ENCODE peak calls at places on chromosome 10, in eight cellular contexts. J, N, C, W, P, E, G and Y are unnamed samples.

GRCh38 chr10:110566472-110567200 is 859 bp upstream of the SMC3 start:
- DNase-seq in J (no peak), N (no peak), C (no peak), W (no peak), P (no peak), E (no peak), G (no peak), Y (no peak)

GRCh38 chr10:89805599-89806013 is 104.2 kb downstream of the KIF20B start:
- DNase-seq in J (no peak), N (no peak), C (no peak), W (no peak), P (no peak), E (no peak), G (no peak), Y (peak)

GRCh38 chr10:58932126-58932525 is 244.3 kb upstream of the PHYHIPL start:
- DNase-seq in J (no peak), N (no peak), C (no peak), W (no peak), P (no peak), E (peak), G (no peak), Y (no peak)

GRCh38 chr10:13317474-13317873 is 17.6 kb upstream of the PHYH start:
- DNase-seq in J (no peak), N (peak), C (no peak), W (no peak), P (no peak), E (no peak), G (no peak), Y (no peak)

GRCh38 chr10:74589226-74589673 is 237.2 kb upstream of the KAT6B start:
- DNase-seq in J (no peak), N (peak), C (peak), W (peak), P (peak), E (peak), G (peak), Y (peak)

GRCh38 chr10:86653379-86653778 is 968 bp upstream of the OPN4 start:
- DNase-seq in J (no peak), N (peak), C (no peak), W (no peak), P (no peak), E (no peak), G (no peak), Y (no peak)

GRCh38 chr10:23657677-23658076 is 218.8 kb downstream of the OTUD1 start:
- DNase-seq in J (no peak), N (no peak), C (no peak), W (no peak), P (no peak), E (no peak), G (no peak), Y (no peak)

GRCh38 chr10:110460111-110460809 is 37.4 kb upstream of the DUSP5 start:
- DNase-seq in J (no peak), N (no peak), C (peak), W (no peak), P (peak), E (peak), G (peak), Y (peak)

GRCh38 chr10:95391570-95392249 is 100.9 kb upstream of the PDLIM1 start:
- DNase-seq in J (no peak), N (no peak), C (peak), W (no peak), P (peak), E (peak), G (no peak), Y (no peak)

GRCh38 chr10:122388287-122388997 is 13.9 kb downstream of the PLEKHA1 start:
- DNase-seq in J (no peak), N (no peak), C (no peak), W (no peak), P (no peak), E (no peak), G (no peak), Y (no peak)

GRCh38 chr10:4736183-4736582 is 89.8 kb upstream of the AKR1E2 start:
- DNase-seq in J (no peak), N (no peak), C (no peak), W (no peak), P (no peak), E (no peak), G (no peak), Y (no peak)

GRCh38 chr10:100482181-100482833 is 19.5 kb downstream of the WNT8B start:
- DNase-seq in J (peak), N (peak), C (peak), W (peak), P (peak), E (peak), G (peak), Y (peak)

GRCh38 chr10:77392851-77393250 is 244.8 kb downstream of the KCNMA1 start:
- DNase-seq in J (no peak), N (peak), C (no peak), W (no peak), P (peak), E (peak), G (no peak), Y (no peak)

GRCh38 chr10:95864906-95865813 is 42.6 kb upstream of the CC2D2B start:
- DNase-seq in J (peak), N (no peak), C (no peak), W (no peak), P (peak), E (peak), G (no peak), Y (peak)

GRCh38 chr10:110389250-110389649 is 84.5 kb upstream of the SMNDC1 start:
- DNase-seq in J (no peak), N (no peak), C (peak), W (no peak), P (no peak), E (no peak), G (no peak), Y (no peak)

GRCh38 chr10:119620241-119620753 is 23.5 kb upstream of the TIAL1 start:
- DNase-seq in J (no peak), N (no peak), C (no peak), W (no peak), P (no peak), E (peak), G (no peak), Y (no peak)

GRCh38 chr10:100654835-100655759 is 90.3 kb upstream of the PAX2 start:
- DNase-seq in J (no peak), N (no peak), C (peak), W (no peak), P (no peak), E (no peak), G (no peak), Y (peak)

GRCh38 chr10:74576586-74576985 is 249.8 kb upstream of the KAT6B start:
- DNase-seq in J (no peak), N (no peak), C (no peak), W (no peak), P (no peak), E (no peak), G (no peak), Y (no peak)

GRCh38 chr10:93073539-93074136 is at the start of gene CYP26A1:
- DNase-seq in J (no peak), N (no peak), C (no peak), W (no peak), P (no peak), E (no peak), G (no peak), Y (peak)

GRCh38 chr10:132369636-132370185 is 27.3 kb upstream of the PWWP2B start:
- DNase-seq in J (no peak), N (peak), C (peak), W (no peak), P (no peak), E (no peak), G (no peak), Y (no peak)

GRCh38 chr10:119370046-119370770 is 162.8 kb downstream of the GRK5 start:
- DNase-seq in J (no peak), N (no peak), C (no peak), W (no peak), P (peak), E (peak), G (peak), Y (no peak)

GRCh38 chr10:127441350-127442219 is 107.5 kb upstream of the NPS start:
- DNase-seq in J (no peak), N (no peak), C (peak), W (no peak), P (no peak), E (no peak), G (no peak), Y (no peak)

GRCh38 chr10:71812016-71812912 is 38.8 kb downstream of the PSAP start:
- DNase-seq in J (peak), N (peak), C (peak), W (peak), P (no peak), E (peak), G (peak), Y (peak)

GRCh38 chr10:116444527-116445142 is 17.0 kb downstream of the PNLIPRP3 start:
- DNase-seq in J (peak), N (no peak), C (no peak), W (no peak), P (peak), E (peak), G (no peak), Y (peak)

GRCh38 chr10:108450280-108450679 is 1285.8 kb upstream of the SORCS1 start:
- DNase-seq in J (no peak), N (no peak), C (no peak), W (no peak), P (no peak), E (no peak), G (no peak), Y (no peak)

GRCh38 chr10:37456456-37456855 is 331.1 kb downstream of the ANKRD30A start:
- DNase-seq in J (no peak), N (no peak), C (no peak), W (no peak), P (no peak), E (no peak), G (no peak), Y (no peak)

GRCh38 chr10:123997486-123998196 is 95.8 kb downstream of the CHST15 start:
- DNase-seq in J (peak), N (peak), C (peak), W (no peak), P (peak), E (peak), G (no peak), Y (peak)